ENCODE peak calls at places on chromosomes 1 and 21, in four cellular contexts. P, S, C and E are unnamed samples.

GRCh38 chr1:248828845-248829244 is 3.1 kb upstream of the SH3BP5L start:
- DNase-seq in P (no peak), S (no peak), C (peak), E (peak)

GRCh38 chr21:32192291-32192690 is 86.6 kb downstream of the MIS18A start:
- DNase-seq in P (no peak), S (no peak), C (no peak), E (no peak)

GRCh38 chr1:1539310-1540014 is 962 bp downstream of the TMEM240 start:
- DNase-seq in P (no peak), S (no peak), C (peak), E (no peak)

GRCh38 chr1:50163674-50164073 is 55.0 kb downstream of the ELAVL4 start:
- DNase-seq in P (no peak), S (no peak), C (no peak), E (no peak)

GRCh38 chr1:41780322-41780721 is 138.4 kb downstream of the HIVEP3 start:
- DNase-seq in P (no peak), S (no peak), C (no peak), E (no peak)

GRCh38 chr1:145994391-145995120 is 1.8 kb downstream of the TXNIP start:
- DNase-seq in P (no peak), S (no peak), C (no peak), E (no peak)

GRCh38 chr1:2528966-2529750 is 905 bp downstream of the HES5 start:
- DNase-seq in P (peak), S (no peak), C (no peak), E (no peak)

GRCh38 chr1:198672124-198672523 is 33.3 kb downstream of the PTPRC start:
- DNase-seq in P (no peak), S (no peak), C (peak), E (peak)

GRCh38 chr1:43802356-43802755 is 95.0 kb downstream of the ST3GAL3 start:
- DNase-seq in P (no peak), S (no peak), C (peak), E (no peak)

GRCh38 chr1:230057681-230058565 is 9.1 kb upstream of the GALNT2 start:
- DNase-seq in P (no peak), S (no peak), C (no peak), E (no peak)

GRCh38 chr21:44983421-44984206 is 43.8 kb downstream of the SLX9 start:
- DNase-seq in P (no peak), S (no peak), C (no peak), E (no peak)

GRCh38 chr1:221511797-221512196 is 230.1 kb downstream of the DUSP10 start:
- DNase-seq in P (no peak), S (no peak), C (no peak), E (no peak)

GRCh38 chr21:46122241-46122671 is 24.3 kb downstream of the COL6A2 start:
- DNase-seq in P (no peak), S (no peak), C (peak), E (peak)

GRCh38 chr1:116934586-116935207 is 25.0 kb downstream of the PTGFRN start:
- DNase-seq in P (no peak), S (no peak), C (no peak), E (no peak)

GRCh38 chr21:15121655-15122120 is 56.9 kb upstream of the NRIP1 start:
- DNase-seq in P (no peak), S (no peak), C (peak), E (peak)

GRCh38 chr1:26328597-26328996 is 10.8 kb downstream of the CD52 start:
- DNase-seq in P (no peak), S (no peak), C (no peak), E (no peak)

GRCh38 chr1:200279810-200280411 is 129.9 kb downstream of the ZNF281 start:
- DNase-seq in P (peak), S (peak), C (peak), E (peak)

GRCh38 chr21:29640233-29640554 is 299.6 kb downstream of the GRIK1 start:
- DNase-seq in P (no peak), S (no peak), C (no peak), E (no peak)

GRCh38 chr1:178593526-178593925 is 80.6 kb downstream of the TEX35 start:
- DNase-seq in P (no peak), S (no peak), C (no peak), E (no peak)

GRCh38 chr1:172637522-172637921 is 21.4 kb upstream of the FASLG start:
- DNase-seq in P (peak), S (no peak), C (peak), E (peak)

GRCh38 chr1:229231754-229232119 is 39.2 kb upstream of the RAB4A start:
- DNase-seq in P (peak), S (no peak), C (no peak), E (no peak)

GRCh38 chr1:39105061-39105840 is 79.1 kb downstream of the NDUFS5 start:
- DNase-seq in P (peak), S (peak), C (peak), E (no peak)

GRCh38 chr1:220732137-220732536 is 16.0 kb upstream of the MTARC2 start:
- DNase-seq in P (no peak), S (no peak), C (no peak), E (no peak)

GRCh38 chr1:232519186-232519585 is 110.7 kb downstream of the SIPA1L2 start:
- DNase-seq in P (peak), S (no peak), C (no peak), E (no peak)

GRCh38 chr1:46300673-46301405 is 2.6 kb downstream of the LRRC41 start:
- DNase-seq in P (no peak), S (no peak), C (peak), E (no peak)

GRCh38 chr1:3209201-3209600 is 140.2 kb downstream of the PRDM16 start:
- DNase-seq in P (no peak), S (no peak), C (no peak), E (no peak)

GRCh38 chr21:26818911-26819310 is 26.3 kb downstream of the ADAMTS1 start:
- DNase-seq in P (no peak), S (no peak), C (no peak), E (no peak)

GRCh38 chr21:29196664-29197052 is 66.2 kb downstream of the MAP3K7CL start:
- DNase-seq in P (no peak), S (no peak), C (no peak), E (no peak)

GRCh38 chr1:156499703-156500577 is 635 bp downstream of the MEF2D start:
- DNase-seq in P (peak), S (peak), C (no peak), E (no peak)

GRCh38 chr1:218339267-218339831 is 5.8 kb upstream of the TGFB2 start:
- DNase-seq in P (no peak), S (no peak), C (peak), E (no peak)

GRCh38 chr1:210117198-210117597 is 115.4 kb upstream of the SERTAD4 start:
- DNase-seq in P (no peak), S (no peak), C (no peak), E (no peak)

GRCh38 chr1:109263234-109263596 is 13.9 kb downstream of the CELSR2 start:
- DNase-seq in P (no peak), S (no peak), C (no peak), E (no peak)

GRCh38 chr1:88998716-88999115 is 6.3 kb upstream of the KYAT3 start:
- DNase-seq in P (no peak), S (no peak), C (peak), E (peak)

GRCh38 chr1:29197590-29197924 is 15.9 kb upstream of the SRSF4 start:
- DNase-seq in P (no peak), S (no peak), C (peak), E (peak)
- H3K27ac ChIP-seq in P (no peak), S (no peak), C (peak), E (no peak)

GRCh38 chr1:234983554-234983911 is 145.1 kb downstream of the TOMM20 start:
- DNase-seq in P (no peak), S (no peak), C (no peak), E (no peak)
- H3K27ac ChIP-seq in P (no peak), S (no peak), C (peak), E (peak)

DNA sequence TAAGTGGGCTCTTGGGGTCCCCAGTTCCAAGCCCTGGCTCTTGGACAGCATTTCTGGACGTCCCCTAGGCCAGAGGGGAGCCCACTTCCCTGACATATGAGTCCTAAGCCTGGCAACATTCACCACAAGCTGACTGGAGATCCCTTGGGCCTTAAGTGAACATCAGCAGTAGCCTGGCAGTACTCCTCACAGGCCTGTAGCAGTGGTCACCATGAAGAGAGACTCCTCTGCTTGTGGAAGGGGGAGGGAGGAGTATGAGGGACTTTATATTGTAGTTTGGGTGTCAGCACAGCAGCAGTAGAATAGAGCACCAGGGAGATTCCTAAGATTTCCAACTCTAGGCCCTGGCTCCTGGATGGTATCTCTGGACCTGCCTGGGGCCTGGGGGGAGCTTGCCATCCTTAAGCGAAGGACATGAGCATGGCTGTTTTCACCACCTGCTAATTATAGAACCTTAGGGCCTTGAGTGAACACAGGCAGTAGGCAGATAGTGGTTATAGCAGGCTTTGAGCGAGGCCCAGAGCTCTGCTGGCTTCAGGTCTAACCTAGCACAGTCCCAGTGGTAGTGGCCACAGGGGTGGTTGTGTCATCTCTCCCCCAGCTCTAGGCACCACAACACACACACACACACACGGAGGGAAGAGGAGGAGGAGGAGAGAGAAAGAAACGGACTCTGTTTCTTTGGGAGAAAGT is 71.4 kb upstream of the APOBEC4 start:
- DNase-seq in P (no peak), S (no peak), C (no peak), E (no peak)
- H3K27ac ChIP-seq in P (no peak), S (no peak), C (no peak), E (no peak)

DNA sequence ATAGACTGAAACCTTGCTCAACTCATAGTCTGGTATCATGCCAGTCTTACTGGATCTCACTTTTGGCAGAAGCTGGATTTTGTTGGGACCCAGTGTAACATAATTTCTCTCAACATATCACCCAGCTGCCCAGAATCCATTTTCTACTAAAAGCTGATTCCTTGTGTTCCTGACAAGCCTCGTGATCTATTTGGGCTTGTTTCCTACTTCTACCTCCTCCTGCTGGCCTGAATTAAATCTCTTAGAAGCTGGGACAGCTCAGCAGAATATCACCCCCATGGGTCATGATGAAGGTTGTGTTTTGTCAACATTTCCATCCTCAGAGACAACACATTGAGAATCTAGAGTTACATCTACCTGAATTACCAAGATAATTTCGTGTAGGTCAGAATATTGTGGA is 7.7 kb downstream of the GOLT1A start:
- DNase-seq in P (no peak), S (no peak), C (peak), E (no peak)
- H3K27ac ChIP-seq in P (no peak), S (no peak), C (no peak), E (no peak)

DNA sequence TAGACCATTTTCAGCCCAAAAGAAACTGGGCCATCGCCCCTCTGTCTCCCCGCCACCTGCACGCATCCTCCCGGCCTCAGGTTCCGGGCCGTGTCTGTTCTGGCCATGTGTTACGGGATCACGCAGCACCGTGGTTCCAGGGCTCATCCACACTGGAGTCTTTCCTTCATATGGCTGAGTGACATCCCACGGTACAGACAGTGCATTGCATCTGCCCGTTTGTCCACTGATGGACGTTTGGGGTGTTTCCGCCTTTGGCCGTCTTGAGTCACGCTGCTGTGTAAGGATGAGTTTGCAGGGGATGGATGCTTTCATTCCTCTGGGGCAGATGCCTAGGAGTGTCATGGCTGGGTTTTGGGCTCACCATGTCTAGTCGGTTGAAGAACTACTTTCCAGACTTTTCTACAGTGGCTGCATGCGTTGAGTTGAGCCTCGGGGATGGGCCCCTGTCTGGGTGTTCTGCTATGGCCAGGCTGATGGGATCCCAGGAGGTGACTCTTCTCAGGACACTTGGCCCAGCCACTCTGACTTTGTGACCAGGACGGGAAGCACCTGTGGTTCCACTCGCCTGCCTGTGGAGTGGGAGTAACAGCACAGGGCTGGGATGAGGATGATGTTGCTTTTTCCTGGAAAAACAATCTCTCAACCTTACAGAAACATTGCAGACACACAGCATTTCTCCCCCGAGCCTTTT is 16.8 kb downstream of the RRP1 start:
- DNase-seq in P (no peak), S (no peak), C (no peak), E (no peak)
- H3K27ac ChIP-seq in P (no peak), S (no peak), C (no peak), E (no peak)

DNA sequence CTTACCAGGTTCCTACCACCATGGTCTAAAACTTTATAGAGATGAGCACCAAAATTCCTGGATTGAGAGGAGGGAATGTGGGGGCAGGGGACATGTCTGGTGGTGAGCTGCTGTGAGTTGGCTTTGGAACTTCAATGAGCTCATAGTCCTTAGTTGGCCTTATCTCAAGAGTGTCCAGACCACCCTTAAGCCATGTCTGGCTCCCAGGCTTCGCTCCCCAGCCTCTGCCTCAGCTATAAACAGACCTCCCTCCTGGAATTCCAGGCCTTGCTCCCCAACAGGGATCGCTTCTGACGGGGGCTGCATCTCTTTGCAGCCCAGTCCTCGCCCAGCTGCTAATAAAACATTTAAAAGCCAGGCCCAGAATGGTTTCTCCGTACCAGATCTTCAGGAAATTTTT is 19.5 kb downstream of the ATF3 start:
- DNase-seq in P (no peak), S (no peak), C (no peak), E (no peak)
- H3K27ac ChIP-seq in P (no peak), S (no peak), C (no peak), E (no peak)

DNA sequence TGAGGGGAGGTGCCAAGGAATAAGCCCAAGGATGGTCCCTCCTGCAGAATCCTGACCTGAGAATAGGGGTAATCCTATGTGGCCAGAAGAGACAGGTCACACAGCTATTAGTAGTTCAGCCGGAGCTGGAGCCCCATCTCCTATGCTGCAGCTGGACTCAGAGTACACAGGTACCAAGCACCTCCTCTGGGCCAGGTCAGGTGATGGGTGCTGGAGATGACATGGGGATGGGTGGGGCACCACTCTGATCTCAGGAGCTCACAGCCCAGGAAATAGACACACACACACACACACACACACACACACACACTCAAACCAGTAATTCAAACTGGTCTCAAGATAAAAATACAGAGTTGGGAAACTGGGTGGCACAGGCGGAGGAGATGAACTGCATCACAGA is 54.2 kb upstream of the SSBP3 start:
- DNase-seq in P (no peak), S (peak), C (no peak), E (no peak)
- H3K27ac ChIP-seq in P (no peak), S (peak), C (no peak), E (no peak)

GRCh38 chr1:236893626-236894545 is 98.8 kb downstream of the MTR start:
- DNase-seq in P (no peak), S (no peak), C (no peak), E (no peak)

GRCh38 chr1:236888126-236888525 is 93.0 kb downstream of the MTR start:
- DNase-seq in P (no peak), S (no peak), C (no peak), E (no peak)

GRCh38 chr1:236887081-236887480 is 92.0 kb downstream of the MTR start:
- DNase-seq in P (peak), S (no peak), C (no peak), E (no peak)

GRCh38 chr1:236890152-236891056 is 95.3 kb downstream of the MTR start:
- DNase-seq in P (no peak), S (no peak), C (no peak), E (no peak)

DNA sequence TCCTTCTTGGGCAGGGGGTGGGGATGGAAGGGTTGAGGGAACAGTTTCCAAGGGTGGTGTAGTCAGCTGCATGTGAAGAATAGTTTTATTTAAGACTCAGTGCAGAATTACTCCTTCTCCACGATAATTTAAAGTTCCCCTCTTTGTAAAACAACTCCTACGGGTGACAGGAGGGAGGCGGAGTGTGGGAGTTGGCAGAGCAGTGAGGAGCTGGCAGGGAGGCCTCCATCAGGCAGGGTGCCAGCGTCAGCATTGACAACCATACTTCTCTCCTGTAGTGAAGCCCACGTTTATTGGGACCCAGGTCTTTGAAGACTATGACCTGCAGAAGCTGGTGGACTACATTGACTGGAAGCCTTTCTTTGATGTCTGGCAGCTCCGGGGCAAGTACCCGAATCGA is 93.8 kb downstream of the MTR start:
- DNase-seq in P (peak), S (no peak), C (no peak), E (no peak)
- H3K27ac ChIP-seq in P (peak), S (no peak), C (no peak), E (no peak)

GRCh38 chr1:8572106-8572505 is 245.3 kb downstream of the RERE start:
- DNase-seq in P (no peak), S (no peak), C (peak), E (no peak)
- H3K27ac ChIP-seq in P (no peak), S (no peak), C (no peak), E (peak)

DNA sequence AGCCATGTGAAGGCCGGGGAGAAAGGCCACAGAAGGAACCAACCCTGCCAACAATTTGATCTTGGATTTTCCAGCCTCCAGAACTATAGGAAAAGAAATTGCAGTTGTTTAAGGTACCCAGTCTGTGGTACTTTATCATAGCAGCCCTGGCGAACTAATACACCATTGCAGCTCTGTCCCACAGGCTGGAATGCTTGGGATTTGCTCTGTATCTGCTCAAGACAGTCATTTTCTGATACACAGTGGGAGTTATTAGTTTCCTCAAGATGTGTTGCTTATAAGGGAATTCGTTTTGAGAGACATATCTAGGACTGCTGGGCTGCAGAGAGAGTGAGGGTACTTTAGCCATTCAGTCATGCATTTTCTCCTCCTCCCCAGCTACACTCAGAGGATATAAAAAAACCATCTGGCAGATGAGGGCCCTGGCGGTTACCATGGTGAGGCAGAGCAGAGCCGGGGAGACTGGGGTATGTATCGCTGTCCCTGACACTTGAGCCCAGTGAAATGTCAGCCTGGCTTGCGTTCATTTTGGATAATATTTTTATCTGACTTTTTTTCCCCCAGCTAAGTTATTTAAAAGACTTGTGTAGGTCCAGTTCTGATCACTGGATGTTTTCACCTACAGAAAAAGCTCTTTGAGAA is 104.6 kb downstream of the DIRAS3 start:
- DNase-seq in P (no peak), S (no peak), C (peak), E (no peak)
- H3K27ac ChIP-seq in P (no peak), S (no peak), C (no peak), E (no peak)